ENCODE peak calls at places on chromosomes 7 and 10, in ten cellular contexts. One of them, this sample, is unnamed.

GRCh38 chr7:47465191-47465590 is 116.7 kb downstream of the TNS3 start:
- DNase-seq in astrocyte of the spinal cord: no peak
- DNase-seq in neural progenitor cell: no peak
- DNase-seq in HFFc6: no peak
- DNase-seq in CD8-positive, alpha-beta T cell: no peak
- DNase-seq in GM12865: no peak
- DNase-seq in CD14-positive monocyte: no peak
- DNase-seq in epithelial cell of esophagus: no peak
- DNase-seq in kidney: no peak
- DNase-seq in fibroblast of mammary gland: no peak
- DNase-seq in this sample: no peak

GRCh38 chr7:138502023-138502767 is 42.1 kb downstream of the TRIM24 start:
- DNase-seq in astrocyte of the spinal cord: no peak
- DNase-seq in neural progenitor cell: no peak
- DNase-seq in HFFc6: no peak
- DNase-seq in CD8-positive, alpha-beta T cell: no peak
- DNase-seq in GM12865: no peak
- DNase-seq in CD14-positive monocyte: no peak
- DNase-seq in epithelial cell of esophagus: no peak
- DNase-seq in kidney: no peak
- DNase-seq in fibroblast of mammary gland: peak
- DNase-seq in this sample: no peak

GRCh38 chr10:128035557-128035973 is 90.7 kb downstream of the MKI67 start:
- DNase-seq in astrocyte of the spinal cord: no peak
- DNase-seq in neural progenitor cell: peak
- DNase-seq in HFFc6: no peak
- DNase-seq in CD8-positive, alpha-beta T cell: peak
- DNase-seq in GM12865: peak
- DNase-seq in CD14-positive monocyte: peak
- DNase-seq in epithelial cell of esophagus: peak
- DNase-seq in kidney: no peak
- DNase-seq in fibroblast of mammary gland: peak
- DNase-seq in this sample: no peak

GRCh38 chr7:156344595-156344994 is 296.0 kb upstream of the RNF32 start:
- DNase-seq in astrocyte of the spinal cord: no peak
- DNase-seq in neural progenitor cell: no peak
- DNase-seq in HFFc6: no peak
- DNase-seq in CD8-positive, alpha-beta T cell: no peak
- DNase-seq in GM12865: no peak
- DNase-seq in CD14-positive monocyte: no peak
- DNase-seq in epithelial cell of esophagus: no peak
- DNase-seq in kidney: no peak
- DNase-seq in fibroblast of mammary gland: no peak
- DNase-seq in this sample: no peak

GRCh38 chr7:18357691-18358090 is 137.9 kb upstream of the HDAC9 start:
- DNase-seq in astrocyte of the spinal cord: no peak
- DNase-seq in neural progenitor cell: peak
- DNase-seq in HFFc6: peak
- DNase-seq in CD8-positive, alpha-beta T cell: no peak
- DNase-seq in GM12865: peak
- DNase-seq in CD14-positive monocyte: no peak
- DNase-seq in epithelial cell of esophagus: peak
- DNase-seq in kidney: no peak
- DNase-seq in fibroblast of mammary gland: peak
- DNase-seq in this sample: no peak

GRCh38 chr7:28435732-28436378 is 23.5 kb downstream of the CREB5 start:
- DNase-seq in astrocyte of the spinal cord: no peak
- DNase-seq in neural progenitor cell: no peak
- DNase-seq in HFFc6: no peak
- DNase-seq in CD8-positive, alpha-beta T cell: no peak
- DNase-seq in GM12865: peak
- DNase-seq in CD14-positive monocyte: no peak
- DNase-seq in epithelial cell of esophagus: no peak
- DNase-seq in kidney: no peak
- DNase-seq in fibroblast of mammary gland: no peak
- DNase-seq in this sample: no peak

GRCh38 chr7:24318326-24318725 is 34.3 kb downstream of the NPY start:
- DNase-seq in astrocyte of the spinal cord: no peak
- DNase-seq in neural progenitor cell: peak
- DNase-seq in HFFc6: no peak
- DNase-seq in CD8-positive, alpha-beta T cell: no peak
- DNase-seq in GM12865: peak
- DNase-seq in CD14-positive monocyte: no peak
- DNase-seq in epithelial cell of esophagus: peak
- DNase-seq in kidney: no peak
- DNase-seq in fibroblast of mammary gland: no peak
- DNase-seq in this sample: no peak

GRCh38 chr10:78639629-78640028 is 429.1 kb upstream of the ZMIZ1 start:
- DNase-seq in astrocyte of the spinal cord: no peak
- DNase-seq in neural progenitor cell: no peak
- DNase-seq in HFFc6: no peak
- DNase-seq in CD8-positive, alpha-beta T cell: no peak
- DNase-seq in GM12865: no peak
- DNase-seq in CD14-positive monocyte: no peak
- DNase-seq in epithelial cell of esophagus: no peak
- DNase-seq in kidney: no peak
- DNase-seq in fibroblast of mammary gland: no peak
- DNase-seq in this sample: no peak

GRCh38 chr10:131091682-131092081 is 219.8 kb downstream of the TCERG1L start:
- DNase-seq in astrocyte of the spinal cord: no peak
- DNase-seq in neural progenitor cell: no peak
- DNase-seq in HFFc6: no peak
- DNase-seq in CD8-positive, alpha-beta T cell: no peak
- DNase-seq in GM12865: no peak
- DNase-seq in CD14-positive monocyte: no peak
- DNase-seq in epithelial cell of esophagus: no peak
- DNase-seq in kidney: no peak
- DNase-seq in fibroblast of mammary gland: no peak
- DNase-seq in this sample: no peak

GRCh38 chr10:77223532-77224460 is 413.8 kb downstream of the KCNMA1 start:
- DNase-seq in astrocyte of the spinal cord: no peak
- DNase-seq in neural progenitor cell: no peak
- DNase-seq in HFFc6: no peak
- DNase-seq in CD8-positive, alpha-beta T cell: no peak
- DNase-seq in GM12865: no peak
- DNase-seq in CD14-positive monocyte: no peak
- DNase-seq in epithelial cell of esophagus: no peak
- DNase-seq in kidney: no peak
- DNase-seq in fibroblast of mammary gland: no peak
- DNase-seq in this sample: no peak

DNA sequence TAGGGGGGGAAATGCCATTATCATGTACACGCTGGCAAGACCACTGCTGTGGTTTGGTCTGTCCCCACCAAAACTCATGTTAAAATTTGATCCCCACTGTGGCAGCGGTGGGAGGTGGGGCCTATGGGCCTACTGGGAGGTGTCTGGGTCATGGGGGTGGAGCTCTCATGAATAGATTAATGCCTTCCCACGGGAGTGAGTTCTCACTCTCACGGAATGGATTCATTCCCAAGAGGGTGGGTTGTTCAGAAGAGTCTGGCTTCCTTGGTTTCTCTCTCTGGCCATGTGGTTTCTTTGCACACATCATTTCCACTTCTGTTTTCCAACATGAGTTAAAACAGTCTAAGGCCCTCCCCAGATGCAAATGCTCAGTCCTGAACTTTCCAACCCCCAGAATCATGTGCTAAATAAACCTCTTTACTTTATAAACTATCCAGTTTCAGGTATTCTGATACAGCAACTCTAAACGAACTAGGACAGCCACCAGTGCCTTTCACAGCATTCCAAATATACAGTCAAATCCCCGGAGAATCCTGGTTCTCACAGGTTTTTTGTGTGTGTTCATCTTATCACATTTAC is 44.3 kb downstream of the SMURF1 start:
- DNase-seq in astrocyte of the spinal cord: no peak
- DNase-seq in neural progenitor cell: no peak
- DNase-seq in HFFc6: no peak
- DNase-seq in CD8-positive, alpha-beta T cell: no peak
- DNase-seq in GM12865: no peak
- DNase-seq in CD14-positive monocyte: no peak
- DNase-seq in epithelial cell of esophagus: peak
- DNase-seq in kidney: no peak
- DNase-seq in fibroblast of mammary gland: peak
- DNase-seq in this sample: no peak
- TF ChIP-seq CTCF in astrocyte of the spinal cord: no peak
- TF ChIP-seq CTCF in neural progenitor cell: no peak
- TF ChIP-seq CTCF in HFFc6: no peak
- TF ChIP-seq CTCF in CD8-positive, alpha-beta T cell: no peak
- TF ChIP-seq CTCF in GM12865: no peak
- TF ChIP-seq CTCF in CD14-positive monocyte: no peak
- TF ChIP-seq CTCF in epithelial cell of esophagus: no peak
- TF ChIP-seq CTCF in kidney: no peak
- TF ChIP-seq CTCF in fibroblast of mammary gland: no peak
- TF ChIP-seq CTCF in this sample: no peak

GRCh38 chr10:84818956-84819355 is 490.6 kb downstream of the CCSER2 start:
- DNase-seq in astrocyte of the spinal cord: no peak
- DNase-seq in neural progenitor cell: no peak
- DNase-seq in HFFc6: no peak
- DNase-seq in CD8-positive, alpha-beta T cell: no peak
- DNase-seq in GM12865: no peak
- DNase-seq in CD14-positive monocyte: no peak
- DNase-seq in epithelial cell of esophagus: no peak
- DNase-seq in kidney: no peak
- DNase-seq in fibroblast of mammary gland: no peak
- DNase-seq in this sample: no peak

GRCh38 chr10:84822926-84823325 is 494.5 kb downstream of the CCSER2 start:
- DNase-seq in astrocyte of the spinal cord: no peak
- DNase-seq in neural progenitor cell: no peak
- DNase-seq in HFFc6: no peak
- DNase-seq in CD8-positive, alpha-beta T cell: no peak
- DNase-seq in GM12865: no peak
- DNase-seq in CD14-positive monocyte: no peak
- DNase-seq in epithelial cell of esophagus: no peak
- DNase-seq in kidney: no peak
- DNase-seq in fibroblast of mammary gland: no peak
- DNase-seq in this sample: no peak

GRCh38 chr10:84820596-84820995 is 492.2 kb downstream of the CCSER2 start:
- DNase-seq in astrocyte of the spinal cord: no peak
- DNase-seq in neural progenitor cell: no peak
- DNase-seq in HFFc6: no peak
- DNase-seq in CD8-positive, alpha-beta T cell: no peak
- DNase-seq in GM12865: no peak
- DNase-seq in CD14-positive monocyte: no peak
- DNase-seq in epithelial cell of esophagus: no peak
- DNase-seq in kidney: no peak
- DNase-seq in fibroblast of mammary gland: no peak
- DNase-seq in this sample: no peak

GRCh38 chr10:84824525-84824924 is 496.1 kb downstream of the CCSER2 start:
- DNase-seq in astrocyte of the spinal cord: no peak
- DNase-seq in neural progenitor cell: no peak
- DNase-seq in HFFc6: no peak
- DNase-seq in CD8-positive, alpha-beta T cell: no peak
- DNase-seq in GM12865: no peak
- DNase-seq in CD14-positive monocyte: no peak
- DNase-seq in epithelial cell of esophagus: no peak
- DNase-seq in kidney: no peak
- DNase-seq in fibroblast of mammary gland: no peak
- DNase-seq in this sample: no peak

DNA sequence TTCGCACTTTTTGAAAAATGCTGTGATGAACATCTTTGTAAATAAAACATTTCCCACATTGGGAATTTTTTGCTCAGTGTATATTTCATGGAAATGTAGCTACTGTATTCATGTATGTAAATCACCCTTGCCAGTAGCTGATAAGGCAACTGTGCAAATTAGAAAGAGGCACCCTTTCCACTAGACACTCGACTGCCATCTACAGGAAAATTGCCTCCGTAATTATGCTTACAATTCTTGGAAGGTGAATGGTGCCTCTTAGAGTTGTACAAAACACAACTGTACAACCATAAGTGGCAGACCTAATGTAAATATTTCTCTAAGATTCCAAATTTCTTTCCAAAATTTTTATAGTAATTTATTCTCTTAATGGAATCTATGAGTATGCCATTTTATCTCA is 491.7 kb downstream of the CCSER2 start:
- DNase-seq in astrocyte of the spinal cord: no peak
- DNase-seq in neural progenitor cell: no peak
- DNase-seq in HFFc6: no peak
- DNase-seq in CD8-positive, alpha-beta T cell: no peak
- DNase-seq in GM12865: peak
- DNase-seq in CD14-positive monocyte: no peak
- DNase-seq in epithelial cell of esophagus: peak
- DNase-seq in kidney: no peak
- DNase-seq in fibroblast of mammary gland: no peak
- DNase-seq in this sample: no peak
- TF ChIP-seq CTCF in astrocyte of the spinal cord: peak
- TF ChIP-seq CTCF in neural progenitor cell: no peak
- TF ChIP-seq CTCF in HFFc6: no peak
- TF ChIP-seq CTCF in CD8-positive, alpha-beta T cell: no peak
- TF ChIP-seq CTCF in GM12865: peak
- TF ChIP-seq CTCF in CD14-positive monocyte: no peak
- TF ChIP-seq CTCF in epithelial cell of esophagus: peak
- TF ChIP-seq CTCF in kidney: no peak
- TF ChIP-seq CTCF in fibroblast of mammary gland: no peak
- TF ChIP-seq CTCF in this sample: no peak

DNA sequence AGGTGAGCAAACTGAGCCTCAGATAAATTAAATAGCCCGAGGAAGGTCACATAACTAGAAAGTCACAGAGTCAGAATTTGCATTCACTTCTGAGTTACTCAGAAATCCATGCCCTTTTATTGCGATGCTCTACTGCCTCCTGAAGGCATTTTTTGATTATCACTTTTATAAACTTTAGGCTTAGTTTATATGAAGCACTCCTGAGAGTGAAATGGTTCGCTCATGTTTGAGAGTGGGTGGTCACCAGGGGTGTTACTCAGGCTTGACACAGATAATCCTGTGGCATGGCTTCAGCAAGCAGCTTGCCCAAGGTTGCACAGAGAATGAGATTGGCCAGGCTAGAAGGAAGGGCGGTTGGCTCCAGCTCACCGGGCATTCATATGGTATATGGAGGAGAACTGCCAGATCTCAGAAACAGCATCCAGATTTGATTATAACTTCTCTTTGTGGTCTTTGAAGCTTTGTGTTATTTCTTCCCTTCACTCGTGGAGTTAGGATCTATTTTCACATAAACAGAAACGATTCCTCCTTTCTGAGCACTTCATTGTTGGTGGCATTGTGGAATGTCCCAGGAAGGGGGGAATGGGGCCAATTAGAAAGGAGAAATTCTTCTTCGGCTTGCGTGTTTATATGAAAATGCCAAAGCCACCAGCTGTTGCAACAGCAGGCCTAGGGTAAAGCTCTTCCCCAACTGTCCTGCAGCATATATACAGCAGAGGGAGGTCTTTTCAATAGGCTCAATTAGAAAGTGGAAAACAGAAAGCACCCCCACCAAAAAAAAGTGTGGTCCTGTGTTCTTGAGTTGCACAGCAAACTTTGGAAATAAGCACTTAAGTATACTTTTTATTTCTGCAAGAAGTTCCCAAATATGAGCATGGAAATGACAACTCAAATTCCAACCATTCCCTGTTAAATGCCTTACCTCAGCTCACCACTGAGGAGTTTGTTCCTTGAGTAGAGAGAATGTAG is 628.8 kb downstream of the SUGCT start:
- DNase-seq in astrocyte of the spinal cord: peak
- DNase-seq in neural progenitor cell: no peak
- DNase-seq in HFFc6: peak
- DNase-seq in CD8-positive, alpha-beta T cell: no peak
- DNase-seq in GM12865: no peak
- DNase-seq in CD14-positive monocyte: no peak
- DNase-seq in epithelial cell of esophagus: peak
- DNase-seq in kidney: no peak
- DNase-seq in fibroblast of mammary gland: peak
- DNase-seq in this sample: peak
- TF ChIP-seq CTCF in astrocyte of the spinal cord: peak
- TF ChIP-seq CTCF in neural progenitor cell: no peak
- TF ChIP-seq CTCF in HFFc6: peak
- TF ChIP-seq CTCF in CD8-positive, alpha-beta T cell: no peak
- TF ChIP-seq CTCF in GM12865: no peak
- TF ChIP-seq CTCF in CD14-positive monocyte: no peak
- TF ChIP-seq CTCF in epithelial cell of esophagus: peak
- TF ChIP-seq CTCF in kidney: no peak
- TF ChIP-seq CTCF in fibroblast of mammary gland: peak
- TF ChIP-seq CTCF in this sample: peak

GRCh38 chr7:117844678-117845077 is 28.6 kb downstream of the CTTNBP2 start:
- DNase-seq in astrocyte of the spinal cord: no peak
- DNase-seq in neural progenitor cell: no peak
- DNase-seq in HFFc6: no peak
- DNase-seq in CD8-positive, alpha-beta T cell: no peak
- DNase-seq in GM12865: no peak
- DNase-seq in CD14-positive monocyte: no peak
- DNase-seq in epithelial cell of esophagus: no peak
- DNase-seq in kidney: no peak
- DNase-seq in fibroblast of mammary gland: no peak
- DNase-seq in this sample: no peak
- TF ChIP-seq CTCF in astrocyte of the spinal cord: no peak
- TF ChIP-seq CTCF in neural progenitor cell: no peak
- TF ChIP-seq CTCF in HFFc6: no peak
- TF ChIP-seq CTCF in CD8-positive, alpha-beta T cell: no peak
- TF ChIP-seq CTCF in GM12865: no peak
- TF ChIP-seq CTCF in CD14-positive monocyte: no peak
- TF ChIP-seq CTCF in epithelial cell of esophagus: no peak
- TF ChIP-seq CTCF in kidney: no peak
- TF ChIP-seq CTCF in fibroblast of mammary gland: no peak
- TF ChIP-seq CTCF in this sample: no peak